ENCODE peak calls at places on chromosomes 16 and 17, in five cellular contexts. One of them, this sample, is unnamed.

GRCh38 chr17:81069084-81069645 is 34.2 kb downstream of the BAIAP2 start:
- DNase-seq in fibroblast of lung: no peak
- DNase-seq in heart left ventricle: peak; percentile 52
- DNase-seq in HCT116: no peak
- DNase-seq in AG10803: peak; percentile 23
- DNase-seq in this sample: no peak

GRCh38 chr17:61054430-61054829 is 345.2 kb upstream of the TBX2 start:
- DNase-seq in fibroblast of lung: no peak
- DNase-seq in AG10803: no peak
- DNase-seq in heart left ventricle: no peak
- DNase-seq in HCT116: no peak
- DNase-seq in this sample: no peak

GRCh38 chr16:8886593-8887437 is 4.7 kb downstream of the LITAFD start:
- DNase-seq in fibroblast of lung: no peak
- DNase-seq in heart left ventricle: no peak
- DNase-seq in HCT116: no peak
- DNase-seq in AG10803: no peak
- DNase-seq in this sample: no peak

GRCh38 chr16:85523602-85524364 is 89.3 kb upstream of the GSE1 start:
- DNase-seq in fibroblast of lung: peak; percentile 59
- DNase-seq in AG10803: peak; percentile 29
- DNase-seq in heart left ventricle: peak; percentile 81
- DNase-seq in HCT116: no peak
- DNase-seq in this sample: peak; percentile 34

GRCh38 chr17:50346313-50347086 is 574 bp downstream of the XYLT2 start:
- DNase-seq in heart left ventricle: peak; percentile 53
- DNase-seq in AG10803: peak; percentile 16
- DNase-seq in HCT116: no peak
- DNase-seq in fibroblast of lung: no peak
- DNase-seq in this sample: no peak

GRCh38 chr17:72472116-72472515 is 351.3 kb downstream of the SOX9 start:
- DNase-seq in AG10803: no peak
- DNase-seq in fibroblast of lung: no peak
- DNase-seq in HCT116: no peak
- DNase-seq in heart left ventricle: no peak
- DNase-seq in this sample: no peak

GRCh38 chr16:67936124-67936875 is at the start of gene PSMB10:
- DNase-seq in heart left ventricle: peak; percentile 68
- DNase-seq in AG10803: peak; percentile 65
- DNase-seq in HCT116: no peak
- DNase-seq in fibroblast of lung: peak; percentile 73
- DNase-seq in this sample: peak; percentile 32

GRCh38 chr17:1032391-1032790 is 35.5 kb downstream of the TIMM22 start:
- DNase-seq in heart left ventricle: no peak
- DNase-seq in AG10803: no peak
- DNase-seq in fibroblast of lung: no peak
- DNase-seq in HCT116: no peak
- DNase-seq in this sample: no peak

GRCh38 chr17:45144199-45145034 is 3.9 kb upstream of the HEXIM1 start:
- DNase-seq in heart left ventricle: peak; percentile 64
- DNase-seq in fibroblast of lung: no peak
- DNase-seq in HCT116: no peak
- DNase-seq in AG10803: peak; percentile 43
- DNase-seq in this sample: no peak

GRCh38 chr16:70430667-70431536 is 8.0 kb downstream of the ST3GAL2 start:
- DNase-seq in fibroblast of lung: no peak
- DNase-seq in HCT116: no peak
- DNase-seq in heart left ventricle: no peak
- DNase-seq in AG10803: no peak
- DNase-seq in this sample: no peak

GRCh38 chr17:10357768-10358167 is 15.0 kb downstream of the MYH13 start:
- DNase-seq in heart left ventricle: no peak
- DNase-seq in HCT116: no peak
- DNase-seq in fibroblast of lung: no peak
- DNase-seq in AG10803: no peak
- DNase-seq in this sample: no peak
- TF ChIP-seq CTCF in heart left ventricle: no peak
- TF ChIP-seq CTCF in HCT116: peak; percentile 85
- TF ChIP-seq CTCF in fibroblast of lung: no peak
- TF ChIP-seq CTCF in AG10803: peak; percentile 37
- TF ChIP-seq CTCF in this sample: peak; percentile 46

DNA sequence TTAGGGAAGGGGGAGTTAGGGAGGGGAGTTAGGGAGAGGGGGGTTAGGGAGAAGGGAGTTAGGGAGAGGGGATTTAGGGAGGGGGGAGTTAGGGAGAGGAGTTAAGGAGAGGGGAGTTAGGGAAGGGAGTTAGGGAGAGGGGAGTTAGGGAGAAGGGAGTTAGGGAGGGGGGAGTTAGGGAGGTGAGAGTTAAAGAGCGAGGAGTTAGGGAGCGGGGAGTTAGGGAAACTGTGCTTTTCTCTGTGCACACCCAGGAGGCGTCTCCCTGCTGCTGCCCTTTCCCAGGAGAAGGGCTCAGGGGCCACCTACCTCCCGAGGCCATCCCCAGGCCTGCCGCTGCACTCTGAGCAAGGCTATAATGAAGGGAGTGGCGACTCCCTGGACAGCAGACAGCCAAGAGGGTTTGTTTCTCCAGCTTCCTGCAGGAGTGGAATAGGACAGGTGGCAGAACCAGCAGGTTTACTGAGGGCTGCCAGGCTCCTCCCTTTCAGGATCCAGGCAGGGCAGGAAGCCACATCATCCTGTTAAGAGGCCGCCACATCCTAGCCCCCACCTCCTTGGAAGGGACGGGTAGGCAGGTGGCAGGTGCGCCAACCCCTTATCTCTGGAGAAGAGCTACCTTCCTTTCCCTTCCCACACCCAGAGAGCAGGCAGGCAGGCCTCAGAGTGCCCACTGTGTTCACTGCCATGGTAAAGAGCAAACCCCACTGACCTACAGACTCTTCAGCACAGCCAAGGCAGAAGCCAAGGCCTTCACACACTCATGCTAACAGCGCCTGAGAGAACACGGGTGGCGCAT is 4.3 kb downstream of the CANT1 start:
- DNase-seq in HCT116: no peak
- DNase-seq in fibroblast of lung: no peak
- DNase-seq in AG10803: no peak
- DNase-seq in heart left ventricle: peak; percentile 15
- DNase-seq in this sample: no peak
- H3K4me3 ChIP-seq in HCT116: no peak overlapping the region
- H3K4me3 ChIP-seq in fibroblast of lung: no peak overlapping the region
- H3K4me3 ChIP-seq in AG10803: no peak overlapping the region
- H3K4me3 ChIP-seq in heart left ventricle: no peak overlapping the region
- H3K4me3 ChIP-seq in this sample: no peak overlapping the region

GRCh38 chr16:81902025-81902424 is 109.2 kb downstream of the SDR42E1 start:
- DNase-seq in fibroblast of lung: peak; percentile 24
- DNase-seq in HCT116: no peak
- DNase-seq in heart left ventricle: no peak
- DNase-seq in AG10803: no peak
- DNase-seq in this sample: no peak
- TF ChIP-seq CTCF in fibroblast of lung: no peak
- TF ChIP-seq CTCF in HCT116: no peak
- TF ChIP-seq CTCF in heart left ventricle: no peak
- TF ChIP-seq CTCF in AG10803: no peak
- TF ChIP-seq CTCF in this sample: no peak

DNA sequence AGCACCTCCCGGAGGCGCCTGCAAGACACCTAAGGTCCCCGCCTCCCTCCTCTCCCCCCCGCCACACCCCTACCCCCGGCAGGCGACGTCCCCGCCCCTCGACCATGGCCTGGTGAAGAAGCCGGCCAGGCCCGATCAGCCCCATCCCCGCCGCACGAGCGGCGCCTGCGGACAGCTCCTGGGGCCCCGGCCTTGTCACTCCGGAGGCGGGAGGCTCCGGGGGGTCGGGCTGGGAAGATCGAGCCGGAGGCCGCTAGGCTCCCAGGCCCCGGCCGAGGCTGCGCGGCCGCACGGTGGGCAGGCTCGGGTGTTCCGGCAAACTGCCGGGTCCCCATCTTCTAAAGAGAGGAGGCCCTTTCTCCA is 386 bp upstream of the ACE start:
- DNase-seq in AG10803: no peak
- DNase-seq in fibroblast of lung: no peak
- DNase-seq in HCT116: no peak
- DNase-seq in heart left ventricle: peak; percentile 33
- DNase-seq in this sample: no peak
- H3K4me3 ChIP-seq in AG10803: peak overlapping the region; percentile 35
- H3K4me3 ChIP-seq in fibroblast of lung: peak overlapping the region; percentile 23
- H3K4me3 ChIP-seq in HCT116: peak overlapping the region; percentile 60
- H3K4me3 ChIP-seq in heart left ventricle: peak overlapping the region; percentile 75
- H3K4me3 ChIP-seq in this sample: no peak overlapping the region

GRCh38 chr16:2841606-2842339 is 11.7 kb downstream of the ZG16B start:
- DNase-seq in heart left ventricle: no peak
- DNase-seq in AG10803: no peak
- DNase-seq in HCT116: no peak
- DNase-seq in fibroblast of lung: no peak
- DNase-seq in this sample: no peak

GRCh38 chr16:2839650-2840450 is 9.7 kb downstream of the ZG16B start:
- DNase-seq in heart left ventricle: no peak
- DNase-seq in HCT116: no peak
- DNase-seq in AG10803: no peak
- DNase-seq in fibroblast of lung: no peak
- DNase-seq in this sample: no peak

GRCh38 chr16:2843526-2843925 is 13.4 kb downstream of the ZG16B start:
- DNase-seq in HCT116: no peak
- DNase-seq in AG10803: no peak
- DNase-seq in heart left ventricle: no peak
- DNase-seq in fibroblast of lung: no peak
- DNase-seq in this sample: no peak

GRCh38 chr16:2840914-2841313 is 10.8 kb downstream of the ZG16B start:
- DNase-seq in AG10803: no peak
- DNase-seq in HCT116: no peak
- DNase-seq in heart left ventricle: no peak
- DNase-seq in fibroblast of lung: no peak
- DNase-seq in this sample: no peak

DNA sequence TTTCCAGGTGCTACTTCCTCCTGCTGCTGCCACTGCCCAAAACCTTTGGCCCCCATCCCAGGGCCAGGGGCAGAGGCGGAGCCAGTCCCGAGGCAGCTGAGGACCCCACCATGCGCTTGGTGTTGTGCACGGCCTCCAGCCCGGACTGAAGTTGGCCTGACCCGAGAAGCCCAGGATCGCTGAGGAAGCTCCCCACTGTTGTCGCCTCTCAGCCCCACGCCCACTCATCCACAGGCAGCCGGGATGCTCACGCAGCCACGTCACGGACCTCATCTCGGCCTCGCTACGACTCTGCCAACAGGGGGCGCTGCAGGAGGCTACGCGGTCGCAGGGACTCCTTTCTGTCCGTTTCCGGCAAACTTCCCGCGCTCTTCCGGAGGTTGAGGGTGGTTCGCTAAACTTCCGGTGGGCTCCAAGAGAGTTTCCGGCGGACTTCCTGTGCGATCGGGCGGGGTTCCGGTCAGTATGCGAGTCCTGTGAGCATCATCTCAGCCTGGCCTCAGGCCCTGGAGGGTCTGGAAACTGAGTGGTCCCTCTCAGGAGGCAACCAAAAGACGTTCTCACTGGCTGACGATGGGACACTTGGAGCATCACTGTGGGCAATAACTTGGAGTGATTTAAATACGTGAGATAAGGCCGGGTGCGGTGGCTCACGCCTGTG is 12.4 kb downstream of the ZG16B start:
- DNase-seq in heart left ventricle: peak; percentile 55
- DNase-seq in AG10803: no peak
- DNase-seq in fibroblast of lung: peak; percentile 62
- DNase-seq in HCT116: peak; percentile 98
- DNase-seq in this sample: peak; percentile 43
- TF ChIP-seq CTCF in heart left ventricle: peak; percentile 60
- TF ChIP-seq CTCF in AG10803: peak; percentile 35
- TF ChIP-seq CTCF in fibroblast of lung: peak; percentile 41
- TF ChIP-seq CTCF in HCT116: peak; percentile 92
- TF ChIP-seq CTCF in this sample: peak; percentile 33

DNA sequence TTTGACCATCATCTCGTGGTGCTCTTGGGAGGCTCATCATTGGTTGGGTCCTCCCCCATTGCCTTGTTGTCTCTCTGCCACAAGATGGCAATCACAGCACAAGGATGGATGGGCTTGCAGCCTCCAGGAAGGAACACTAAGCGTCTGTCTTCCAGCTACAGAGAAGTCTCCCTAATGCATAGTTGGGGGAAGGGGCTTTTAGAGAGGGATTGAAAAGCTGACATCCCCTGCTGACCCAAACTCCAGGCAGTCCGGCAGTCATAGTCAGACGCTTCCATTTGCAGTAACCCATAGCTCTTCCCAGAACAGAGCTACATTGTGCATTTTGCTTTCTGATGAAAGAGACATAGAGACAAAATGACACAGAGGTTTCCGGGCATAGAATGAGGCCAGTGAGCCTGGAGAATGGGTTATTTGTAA is 111.4 kb downstream of the UTP18 start:
- DNase-seq in HCT116: peak; percentile 84
- DNase-seq in fibroblast of lung: peak; percentile 26
- DNase-seq in AG10803: peak; percentile 36
- DNase-seq in heart left ventricle: no peak
- DNase-seq in this sample: peak; percentile 57
- H3K4me3 ChIP-seq in HCT116: peak overlapping the region; percentile 71
- H3K4me3 ChIP-seq in fibroblast of lung: no peak overlapping the region
- H3K4me3 ChIP-seq in AG10803: no peak overlapping the region
- H3K4me3 ChIP-seq in heart left ventricle: no peak overlapping the region
- H3K4me3 ChIP-seq in this sample: no peak overlapping the region

DNA sequence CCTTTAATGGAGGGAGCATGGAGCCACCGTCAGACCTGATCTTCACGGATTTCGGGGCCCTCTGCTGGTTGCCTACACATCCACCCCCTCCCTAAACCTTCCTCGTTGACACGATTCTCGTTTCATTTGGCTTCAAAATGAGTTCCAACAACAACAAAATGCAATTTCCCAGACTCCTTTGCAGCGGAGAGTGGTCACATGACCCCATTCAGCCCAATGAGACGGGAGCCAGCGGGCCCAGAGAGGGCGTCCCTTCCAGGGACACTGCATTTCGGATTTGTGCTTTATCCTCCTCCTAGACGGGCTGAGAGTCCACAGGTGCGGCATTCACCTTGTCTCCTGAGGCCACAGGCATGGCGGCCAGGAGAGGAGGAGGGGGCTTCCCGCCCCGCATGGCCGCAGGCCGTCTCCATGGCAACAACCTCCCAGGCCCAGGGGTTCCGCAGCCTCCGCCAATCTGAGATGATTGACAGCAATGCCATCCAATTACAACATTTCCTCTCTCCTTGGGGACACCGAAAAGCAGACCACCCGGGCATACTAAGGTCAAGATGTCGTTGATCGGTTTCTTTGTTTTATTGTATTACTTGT is 259.8 kb downstream of the C16orf95 start:
- DNase-seq in HCT116: peak; percentile 35
- DNase-seq in AG10803: peak; percentile 9
- DNase-seq in fibroblast of lung: peak; percentile 27
- DNase-seq in heart left ventricle: no peak
- DNase-seq in this sample: no peak
- TF ChIP-seq CTCF in HCT116: peak; percentile 50
- TF ChIP-seq CTCF in AG10803: no peak
- TF ChIP-seq CTCF in fibroblast of lung: peak; percentile 23
- TF ChIP-seq CTCF in heart left ventricle: no peak
- TF ChIP-seq CTCF in this sample: no peak